ENCODE peak calls at places on chromosome 3, in seven cellular contexts. Q is esophagus squamous epithelium, X is upper lobe of left lung, L is uterus, O is heart left ventricle, R is testis, K is body of pancreas. V is an unnamed sample. For H3K36me3, the result is how much of the 10 kb centered on the place peaks cover.

GRCh38 chr3:149588909-149589308 is 68.9 kb downstream of the WWTR1 start:
- DNase-seq in Q (no peak), X (no peak), L (no peak), O (no peak), R (no peak), K (no peak), V (no peak)

GRCh38 chr3:169871129-169871886 is 1.6 kb upstream of the LRRC31 start:
- DNase-seq in Q (no peak), X (no peak), L (no peak), O (no peak), R (no peak), K (no peak), V (no peak)

GRCh38 chr3:11826628-11827265 is 19.9 kb downstream of the TAMM41 start:
- DNase-seq in Q (no peak), X (no peak), L (no peak), O (no peak), R (no peak), K (no peak), V (no peak)

GRCh38 chr3:82353281-82354171 is 592.1 kb upstream of the GBE1 start:
- DNase-seq in Q (no peak), X (no peak), L (no peak), O (no peak), R (peak), K (peak), V (peak)

GRCh38 chr3:71039332-71039731 is 544.2 kb downstream of the FOXP1 start:
- DNase-seq in Q (no peak), X (no peak), L (no peak), O (no peak), R (no peak), K (no peak), V (no peak)

GRCh38 chr3:29720660-29721059 is 439.8 kb downstream of the RBMS3 start:
- DNase-seq in Q (no peak), X (no peak), L (no peak), O (no peak), R (no peak), K (no peak), V (no peak)

GRCh38 chr3:20558161-20558560 is 372.2 kb upstream of the SGO1 start:
- DNase-seq in Q (no peak), X (no peak), L (no peak), O (no peak), R (no peak), K (no peak), V (no peak)

GRCh38 chr3:77491961-77492360 is 452.1 kb downstream of the ROBO2 start:
- DNase-seq in Q (no peak), X (no peak), L (no peak), O (no peak), R (no peak), K (no peak), V (no peak)

GRCh38 chr3:119336823-119337222 is 42.6 kb downstream of the ARHGAP31 start:
- DNase-seq in Q (no peak), X (no peak), L (no peak), O (no peak), R (no peak), K (no peak), V (no peak)

GRCh38 chr3:40585381-40586016 is 60.7 kb downstream of the ZNF621 start:
- DNase-seq in Q (no peak), X (no peak), L (no peak), O (no peak), R (no peak), K (no peak), V (no peak)

GRCh38 chr3:74267126-74267525 is 347.3 kb downstream of the CNTN3 start:
- DNase-seq in Q (no peak), X (no peak), L (no peak), O (no peak), R (no peak), K (no peak), V (no peak)

GRCh38 chr3:127666684-127667083 is 6.1 kb upstream of the ABTB1 start:
- DNase-seq in Q (no peak), X (no peak), L (no peak), O (peak), R (no peak), K (no peak), V (no peak)

GRCh38 chr3:43062556-43063040 is 43.3 kb downstream of the POMGNT2 start:
- DNase-seq in Q (no peak), X (no peak), L (no peak), O (no peak), R (no peak), K (no peak), V (no peak)

GRCh38 chr3:178498866-178499265 is 37.4 kb upstream of the KCNMB2 start:
- DNase-seq in Q (no peak), X (no peak), L (no peak), O (no peak), R (no peak), K (no peak), V (no peak)

GRCh38 chr3:120608506-120608905 is 12.4 kb downstream of the NDUFB4 start:
- DNase-seq in Q (no peak), X (no peak), L (no peak), O (no peak), R (no peak), K (no peak), V (no peak)

GRCh38 chr3:98680723-98681122 is 82.4 kb upstream of the ST3GAL6 start:
- DNase-seq in Q (no peak), X (no peak), L (no peak), O (no peak), R (no peak), K (no peak), V (no peak)

GRCh38 chr3:64550745-64551144 is 137.1 kb downstream of the ADAMTS9 start:
- DNase-seq in Q (no peak), X (peak), L (no peak), O (no peak), R (no peak), K (no peak), V (no peak)

GRCh38 chr3:130480736-130481135 is 36.2 kb upstream of the COL6A6 start:
- DNase-seq in Q (no peak), X (no peak), L (peak), O (peak), R (peak), K (peak), V (no peak)

GRCh38 chr3:87088984-87089841 is 98.3 kb upstream of the VGLL3 start:
- DNase-seq in Q (no peak), X (peak), L (peak), O (peak), R (peak), K (peak), V (peak)

GRCh38 chr3:40187945-40188344 is 121.6 kb upstream of the EIF1B start:
- DNase-seq in Q (no peak), X (no peak), L (no peak), O (no peak), R (no peak), K (no peak), V (no peak)

GRCh38 chr3:44905501-44906159 is 31.2 kb downstream of the TGM4 start:
- DNase-seq in Q (no peak), X (no peak), L (no peak), O (no peak), R (no peak), K (no peak), V (no peak)

GRCh38 chr3:110459021-110459420 is 612.6 kb upstream of the NECTIN3 start:
- DNase-seq in Q (no peak), X (no peak), L (no peak), O (no peak), R (no peak), K (no peak), V (no peak)

GRCh38 chr3:118628704-118629341 is 405.8 kb downstream of the IGSF11 start:
- DNase-seq in Q (no peak), X (no peak), L (no peak), O (peak), R (peak), K (peak), V (peak)

GRCh38 chr3:62446337-62446940 is 73.1 kb upstream of the FEZF2 start:
- DNase-seq in Q (no peak), X (no peak), L (no peak), O (no peak), R (no peak), K (no peak), V (no peak)

GRCh38 chr3:56839784-56840724 is 38.3 kb upstream of the ARHGEF3 start:
- DNase-seq in Q (no peak), X (no peak), L (peak), O (no peak), R (no peak), K (no peak), V (no peak)

GRCh38 chr3:183830187-183830586 is 4.8 kb upstream of the MAP6D1 start:
- DNase-seq in Q (no peak), X (no peak), L (no peak), O (no peak), R (no peak), K (no peak), V (no peak)

GRCh38 chr3:47405820-47406761 is 25.3 kb downstream of the PTPN23 start:
- DNase-seq in Q (no peak), X (peak), L (no peak), O (no peak), R (no peak), K (no peak), V (no peak)

GRCh38 chr3:66475386-66476020 is 25.3 kb downstream of the LRIG1 start:
- DNase-seq in Q (no peak), X (no peak), L (no peak), O (no peak), R (no peak), K (peak), V (no peak)

GRCh38 chr3:53077476-53078220 is 31.8 kb upstream of the SFMBT1 start:
- DNase-seq in Q (no peak), X (no peak), L (peak), O (no peak), R (no peak), K (no peak), V (no peak)

GRCh38 chr3:98612587-98612986 is 19.2 kb upstream of the CPOX start:
- DNase-seq in Q (no peak), X (no peak), L (no peak), O (no peak), R (peak), K (peak), V (no peak)

GRCh38 chr3:190108789-190109188 is 11.9 kb downstream of the P3H2 start:
- DNase-seq in Q (no peak), X (no peak), L (no peak), O (no peak), R (no peak), K (no peak), V (no peak)

GRCh38 chr3:10693457-10693856 is 122.6 kb upstream of the SLC6A11 start:
- DNase-seq in Q (no peak), X (no peak), L (no peak), O (no peak), R (no peak), K (no peak), V (no peak)

GRCh38 chr3:53382106-53382505 is 34.8 kb upstream of the DCP1A start:
- DNase-seq in Q (no peak), X (no peak), L (no peak), O (no peak), R (no peak), K (no peak), V (no peak)

GRCh38 chr3:143482106-143483088 is 362.8 kb downstream of the CHST2 start:
- DNase-seq in Q (no peak), X (no peak), L (no peak), O (no peak), R (no peak), K (no peak), V (no peak)

GRCh38 chr3:68996356-68996995 is 17.0 kb downstream of the EOGT start:
- DNase-seq in Q (no peak), X (no peak), L (no peak), O (no peak), R (no peak), K (no peak), V (no peak)

GRCh38 chr3:178761461-178761860 is 225.2 kb downstream of the KCNMB2 start:
- DNase-seq in Q (no peak), X (no peak), L (no peak), O (no peak), R (no peak), K (no peak), V (no peak)

DNA sequence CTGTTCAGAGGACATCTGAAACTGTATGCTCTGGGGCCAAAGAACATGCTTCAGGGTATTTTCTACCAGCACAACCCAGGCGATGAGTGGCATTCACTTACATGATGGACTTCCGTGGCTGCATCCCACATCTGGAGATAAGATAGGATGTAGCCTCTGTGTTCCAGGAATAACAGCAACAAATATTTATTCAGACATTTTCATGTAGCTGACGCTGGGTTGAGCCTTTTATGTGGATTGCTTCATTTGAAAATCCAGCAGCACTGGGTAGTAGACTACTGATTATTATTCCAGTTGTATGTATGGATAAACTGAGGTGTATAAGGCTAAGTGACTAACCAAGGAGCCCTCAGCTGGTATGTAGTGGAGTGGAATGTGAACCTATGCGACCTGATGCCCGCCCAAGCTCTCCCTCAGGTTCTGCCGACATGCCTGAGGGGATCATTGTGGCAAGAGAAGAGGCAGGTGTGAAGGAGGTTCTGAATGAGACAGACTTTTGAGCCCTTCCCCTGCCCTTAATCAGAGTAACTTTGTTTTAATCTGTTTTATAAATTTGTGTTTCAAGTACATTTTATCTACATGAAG is 25.9 kb upstream of the ABHD10 start:
- DNase-seq in Q (no peak), X (no peak), L (no peak), O (no peak), R (no peak), K (no peak), V (no peak)
- H3K36me3 ChIP-seq in Q (under half), X (under half), L (under half), O (half or more), R (under half), K (under half), V (under half)

GRCh38 chr3:182725372-182726251 is 67.7 kb upstream of the ATP11B start:
- DNase-seq in Q (no peak), X (no peak), L (no peak), O (no peak), R (peak), K (no peak), V (no peak)
- H3K27ac ChIP-seq in Q (no peak), X (no peak), L (no peak), O (no peak), R (no peak), K (no peak), V (no peak)

GRCh38 chr3:88235102-88235501 is 85.3 kb downstream of the C3orf38 start:
- DNase-seq in Q (no peak), X (no peak), L (no peak), O (no peak), R (no peak), K (no peak), V (no peak)
- TF ChIP-seq POLR2A in Q (no peak), X (no peak), L (no peak), O (no peak), R (no peak), K (no peak), V (no peak)

GRCh38 chr3:102339671-102340070 is 95.1 kb upstream of the ZPLD1 start:
- DNase-seq in Q (no peak), X (no peak), L (no peak), O (no peak), R (no peak), K (no peak), V (no peak)
- H3K36me3 ChIP-seq in Q (under half), X (under half), L (under half), O (under half), R (under half), K (under half), V (under half)

GRCh38 chr3:59660852-59661624 is 611.2 kb upstream of the CFAP20DC start:
- DNase-seq in Q (no peak), X (no peak), L (no peak), O (no peak), R (no peak), K (peak), V (no peak)

GRCh38 chr3:59659755-59660154 is 609.9 kb upstream of the CFAP20DC start:
- DNase-seq in Q (no peak), X (no peak), L (no peak), O (no peak), R (no peak), K (no peak), V (no peak)

GRCh38 chr3:59660376-59660775 is 610.6 kb upstream of the CFAP20DC start:
- DNase-seq in Q (no peak), X (no peak), L (no peak), O (no peak), R (no peak), K (no peak), V (no peak)

GRCh38 chr3:59658236-59658635 is 608.4 kb upstream of the CFAP20DC start:
- DNase-seq in Q (no peak), X (no peak), L (no peak), O (no peak), R (peak), K (no peak), V (no peak)

DNA sequence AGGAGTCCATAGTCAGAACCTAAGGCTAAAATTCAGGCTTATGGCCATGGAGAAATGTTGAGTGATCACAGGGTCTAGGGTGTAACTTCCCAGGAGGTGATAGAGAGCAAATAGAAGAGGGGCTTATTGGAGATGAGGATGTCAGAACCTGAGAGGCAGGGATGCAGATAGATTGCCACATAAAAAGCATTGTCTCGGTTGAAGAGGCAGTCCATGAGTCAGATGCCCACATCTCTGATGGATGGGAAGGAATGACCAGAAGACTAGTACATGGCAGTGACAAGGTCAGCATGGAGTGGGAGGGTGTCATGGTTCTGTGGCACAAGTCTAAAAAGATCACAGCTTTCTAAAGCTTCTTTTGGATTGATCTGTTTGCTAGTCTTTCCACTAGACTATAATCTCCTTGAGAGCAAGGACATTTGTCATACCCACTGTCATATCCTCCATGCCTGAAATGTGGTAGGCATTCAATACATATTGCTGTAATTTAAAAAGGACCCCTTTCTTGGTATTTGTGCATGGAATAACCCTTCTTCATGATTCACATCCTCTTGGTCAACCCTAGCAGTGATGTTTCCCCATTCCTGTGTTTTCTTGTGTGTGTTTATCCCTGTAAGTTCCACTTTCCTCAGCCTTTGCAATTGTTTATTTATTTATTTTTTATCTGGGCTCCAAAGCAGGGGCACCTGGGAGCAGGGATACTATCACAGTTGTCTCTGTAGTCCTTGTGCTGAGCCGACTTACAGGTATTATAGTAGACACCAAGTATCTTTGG is 613.4 kb upstream of the CFAP20DC start:
- DNase-seq in Q (no peak), X (no peak), L (no peak), O (no peak), R (no peak), K (no peak), V (no peak)
- H3K27ac ChIP-seq in Q (no peak), X (no peak), L (no peak), O (no peak), R (no peak), K (no peak), V (no peak)

GRCh38 chr3:50189274-50189673 is 2.1 kb upstream of the GNAT1 start:
- DNase-seq in Q (no peak), X (no peak), L (peak), O (peak), R (peak), K (peak), V (peak)

GRCh38 chr3:50190921-50191660 is at the start of gene GNAT1:
- DNase-seq in Q (no peak), X (no peak), L (no peak), O (no peak), R (no peak), K (no peak), V (no peak)

GRCh38 chr3:50187750-50188149 is 3.7 kb upstream of the GNAT1 start:
- DNase-seq in Q (no peak), X (peak), L (no peak), O (no peak), R (no peak), K (no peak), V (no peak)

GRCh38 chr3:50192124-50192523 is 714 bp downstream of the GNAT1 start:
- DNase-seq in Q (no peak), X (no peak), L (no peak), O (no peak), R (no peak), K (no peak), V (no peak)

GRCh38 chr3:50189989-50190388 is 1.4 kb upstream of the GNAT1 start:
- DNase-seq in Q (no peak), X (no peak), L (no peak), O (no peak), R (no peak), K (no peak), V (no peak)
- TF ChIP-seq POLR2A in Q (no peak), X (no peak), L (no peak), O (no peak), R (no peak), K (no peak), V (no peak)

DNA sequence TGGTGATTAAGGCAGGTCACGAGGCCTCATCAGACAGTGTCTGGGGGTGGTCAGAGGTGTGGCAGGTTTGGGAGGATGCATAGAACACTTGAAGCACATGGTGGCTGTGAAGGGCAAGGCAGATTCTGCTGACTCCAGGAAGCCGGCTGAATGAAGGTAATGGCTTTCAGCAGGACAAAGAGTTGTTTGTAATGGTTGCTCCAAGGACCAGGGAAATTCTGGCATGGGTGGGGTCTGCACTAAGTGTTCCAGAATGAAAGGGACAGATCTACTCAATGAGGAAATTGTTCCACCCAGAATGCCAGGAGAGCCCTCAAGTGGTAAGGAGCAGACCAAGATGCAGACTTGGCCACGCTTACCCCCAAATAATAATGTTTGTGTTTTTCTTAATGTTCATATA is 70.7 kb upstream of the ACAD9 start:
- DNase-seq in Q (no peak), X (no peak), L (no peak), O (no peak), R (no peak), K (no peak), V (no peak)
- H3K36me3 ChIP-seq in Q (under half), X (half or more), L (under half), O (half or more), R (under half), K (under half), V (half or more)

DNA sequence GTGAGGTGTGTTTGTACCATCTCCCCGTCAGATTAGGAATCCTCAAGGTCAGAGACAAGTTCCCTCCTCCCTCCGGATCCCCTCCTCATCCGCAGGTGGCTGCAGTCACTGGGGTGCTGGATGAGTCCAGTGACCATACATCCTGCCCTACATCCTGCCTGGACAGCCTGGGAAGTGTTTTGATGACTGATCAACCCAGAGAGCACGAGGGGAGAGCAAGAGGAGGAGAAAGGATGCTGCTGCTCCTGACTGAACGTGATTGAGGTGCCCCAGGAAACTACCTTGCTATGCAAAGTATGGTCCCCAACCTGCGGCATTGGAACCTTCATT is 65.1 kb downstream of the SLC12A8 start:
- DNase-seq in Q (no peak), X (no peak), L (no peak), O (no peak), R (no peak), K (no peak), V (no peak)
- H3K27ac ChIP-seq in Q (peak), X (peak), L (no peak), O (peak), R (no peak), K (no peak), V (peak)